ENCODE peak calls at places on chromosome X, in eight cellular contexts. Z is uterus, X is esophagus squamous epithelium, F is tibial nerve, R is thyroid gland, H is right lobe of liver, M is HCT116, G is gastrocnemius medialis. Q is an unnamed sample.

GRCh38 chrX:11423362-11423818 is 130.2 kb downstream of the AMELX start:
- DNase-seq in Z (no peak), X (no peak), F (no peak), R (no peak), H (no peak), M (no peak), G (no peak), Q (peak; percentile 17)

GRCh38 chrX:130539721-130540321 is 138.0 kb downstream of the RBMX2 start:
- DNase-seq in Z (peak; percentile 22), X (no peak), F (no peak), R (peak; percentile 39), H (peak; percentile 46), M (peak; percentile 27), G (no peak), Q (peak; percentile 35)

GRCh38 chrX:103626855-103627254 is 1.9 kb upstream of the TCEAL1 start:
- DNase-seq in Z (no peak), X (no peak), F (no peak), R (no peak), H (no peak), M (no peak), G (no peak), Q (no peak)

GRCh38 chrX:120790118-120790517 is 85.5 kb downstream of the CT47B1 start:
- DNase-seq in Z (peak; percentile 51), X (no peak), F (no peak), R (peak; percentile 10), H (no peak), M (peak; percentile 38), G (peak; percentile 2), Q (peak; percentile 45)

GRCh38 chrX:137998619-137999018 is 432.7 kb downstream of the ZIC3 start:
- DNase-seq in Z (no peak), X (no peak), F (no peak), R (no peak), H (no peak), M (no peak), G (no peak), Q (no peak)

GRCh38 chrX:151985955-151986354 is 11.5 kb upstream of the GABRE start:
- DNase-seq in Z (no peak), X (no peak), F (no peak), R (no peak), H (no peak), M (no peak), G (no peak), Q (peak; percentile 45)

GRCh38 chrX:108699368-108699767 is 37.0 kb downstream of the IRS4 start:
- DNase-seq in Z (no peak), X (no peak), F (no peak), R (no peak), H (no peak), M (peak; percentile 16), G (no peak), Q (no peak)

GRCh38 chrX:123450217-123450616 is 266.1 kb downstream of the GRIA3 start:
- DNase-seq in Z (no peak), X (no peak), F (no peak), R (no peak), H (no peak), M (no peak), G (no peak), Q (no peak)

GRCh38 chrX:15059488-15059887 is 186.3 kb downstream of the MOSPD2 start:
- DNase-seq in Z (no peak), X (no peak), F (no peak), R (no peak), H (no peak), M (no peak), G (no peak), Q (no peak)

GRCh38 chrX:149493567-149494562 is 11.2 kb downstream of the IDS start:
- DNase-seq in Z (no peak), X (no peak), F (no peak), R (peak; percentile 20), H (no peak), M (no peak), G (no peak), Q (no peak)

GRCh38 chrX:134585446-134585845 is 72.8 kb downstream of the PLAC1 start:
- DNase-seq in Z (no peak), X (no peak), F (no peak), R (no peak), H (no peak), M (no peak), G (no peak), Q (no peak)

GRCh38 chrX:122816288-122816687 is 367.8 kb upstream of the GRIA3 start:
- DNase-seq in Z (no peak), X (no peak), F (no peak), R (no peak), H (no peak), M (no peak), G (no peak), Q (peak; percentile 24)

GRCh38 chrX:140123446-140123845 is 158.1 kb upstream of the CXorf66 start:
- DNase-seq in Z (no peak), X (no peak), F (no peak), R (peak; percentile 37), H (no peak), M (no peak), G (no peak), Q (no peak)

GRCh38 chrX:113973706-113974105 is 610.2 kb upstream of the HTR2C start:
- DNase-seq in Z (no peak), X (no peak), F (no peak), R (no peak), H (no peak), M (no peak), G (no peak), Q (no peak)

GRCh38 chrX:121854614-121854911 is 807.2 kb downstream of the GLUD2 start:
- DNase-seq in Z (no peak), X (no peak), F (no peak), R (no peak), H (no peak), M (no peak), G (no peak), Q (no peak)

GRCh38 chrX:105758784-105759183 is 63.6 kb upstream of the NRK start:
- DNase-seq in Z (no peak), X (no peak), F (no peak), R (no peak), H (no peak), M (no peak), G (no peak), Q (no peak)

GRCh38 chrX:46034868-46035267 is 510.4 kb downstream of the ZNF674 start:
- DNase-seq in Z (no peak), X (no peak), F (no peak), R (no peak), H (no peak), M (no peak), G (no peak), Q (no peak)

GRCh38 chrX:153778151-153778551 is 2.7 kb upstream of the SRPK3 start:
- DNase-seq in Z (no peak), X (no peak), F (no peak), R (no peak), H (no peak), M (no peak), G (no peak), Q (no peak)

GRCh38 chrX:155333701-155334100 is 713 bp downstream of the CLIC2 start:
- DNase-seq in Z (no peak), X (no peak), F (no peak), R (no peak), H (no peak), M (no peak), G (no peak), Q (no peak)

GRCh38 chrX:155330992-155331391 is 3.4 kb downstream of the CLIC2 start:
- DNase-seq in Z (no peak), X (no peak), F (no peak), R (no peak), H (no peak), M (no peak), G (no peak), Q (no peak)

GRCh38 chrX:155329293-155329692 is 5.1 kb downstream of the CLIC2 start:
- DNase-seq in Z (no peak), X (no peak), F (no peak), R (no peak), H (no peak), M (no peak), G (no peak), Q (no peak)

GRCh38 chrX:155334486-155335316 is at the start of gene CLIC2:
- DNase-seq in Z (peak; percentile 54), X (no peak), F (peak; percentile 12), R (peak; percentile 67), H (no peak), M (no peak), G (no peak), Q (peak; percentile 33)
- H3K27ac ChIP-seq in Z (peak within 1 kb of the TSS; percentile 78), X (peak within 1 kb of the TSS; percentile 58), F (no peak within 1 kb of the TSS), R (peak within 1 kb of the TSS; percentile 81), H (no peak within 1 kb of the TSS), M (no peak within 1 kb of the TSS), G (peak within 1 kb of the TSS; percentile 60), Q (peak within 1 kb of the TSS; percentile 34)

GRCh38 chrX:133559909-133560308 is 144.6 kb upstream of the GPC4 start:
- DNase-seq in Z (no peak), X (no peak), F (no peak), R (no peak), H (no peak), M (no peak), G (no peak), Q (no peak)
- H3K4me1 ChIP-seq in Z (peaks cover 6% of the 10 kb centered on the region), X (no peaks in the 10 kb centered on the region), F (no peaks in the 10 kb centered on the region), R (no peaks in the 10 kb centered on the region), H (no peaks in the 10 kb centered on the region), M (no peaks in the 10 kb centered on the region), G (no peaks in the 10 kb centered on the region), Q (no peaks in the 10 kb centered on the region)

GRCh38 chrX:5054852-5055251 is 1173.8 kb downstream of the NLGN4X start:
- DNase-seq in Z (no peak), X (no peak), F (no peak), R (no peak), H (no peak), M (no peak), G (no peak), Q (no peak)

DNA sequence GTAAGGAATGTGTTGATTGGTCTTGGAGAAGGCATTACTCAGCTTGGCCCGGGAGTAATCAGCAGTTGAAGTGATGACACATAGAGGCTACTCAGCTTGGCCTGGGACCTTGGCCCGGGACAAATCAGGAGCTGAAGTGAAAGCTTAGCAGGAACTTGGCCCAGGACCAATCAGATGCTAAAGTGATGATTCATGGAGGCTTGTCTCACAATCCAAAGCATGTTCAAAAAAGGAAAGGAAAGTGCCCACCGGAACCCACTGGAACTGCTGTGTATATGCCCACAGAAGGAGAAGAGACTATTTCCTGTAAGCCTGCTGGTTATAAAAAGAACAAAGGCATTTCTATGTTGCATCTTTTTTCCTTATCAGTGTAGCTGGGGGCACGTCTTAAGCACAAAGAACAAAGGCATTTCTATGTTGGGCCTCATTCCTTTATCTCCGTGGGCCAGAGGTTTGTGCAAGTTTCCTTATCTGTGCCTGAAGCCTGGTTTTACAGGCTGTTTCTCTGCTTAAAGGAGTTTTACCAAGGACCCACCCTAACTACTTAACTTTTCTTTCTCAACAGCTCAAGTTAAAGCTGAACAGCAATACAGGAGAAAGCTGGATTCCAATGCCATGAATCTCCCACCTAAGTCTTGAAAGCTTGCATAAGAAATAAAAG is 1176.7 kb downstream of the NLGN4X start:
- DNase-seq in Z (peak; percentile 35), X (no peak), F (no peak), R (peak; percentile 2), H (peak; percentile 20), M (no peak), G (peak; percentile 2), Q (peak; percentile 91)
- TF ChIP-seq POLR2A in Z (no peak), X (no peak), F (no peak), R (no peak), H (no peak), M (no peak), G (no peak), Q (no peak)

DNA sequence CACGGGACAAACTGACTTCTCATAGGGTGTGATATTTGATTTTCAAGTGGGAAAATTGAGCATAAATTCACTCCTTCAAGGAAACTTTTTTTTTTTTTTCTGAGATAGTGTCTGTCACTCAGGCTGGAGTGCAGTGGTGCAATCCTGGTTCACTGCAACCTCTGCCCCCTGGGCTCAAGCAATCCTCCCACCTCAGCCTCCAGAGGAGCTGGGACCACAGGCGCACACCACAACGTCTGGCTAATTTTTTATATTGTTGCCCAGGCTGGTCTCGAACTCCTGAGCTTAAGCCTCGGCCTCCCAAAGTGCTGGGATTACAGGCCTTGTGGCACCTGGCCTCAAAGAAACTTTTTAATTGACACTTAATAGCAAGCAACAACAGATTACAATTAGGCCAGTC is 13.8 kb downstream of the CLDN34 start:
- DNase-seq in Z (no peak), X (no peak), F (no peak), R (no peak), H (no peak), M (no peak), G (no peak), Q (no peak)
- H3K27ac ChIP-seq in Z (no peak overlapping the region), X (no peak overlapping the region), F (no peak overlapping the region), R (no peak overlapping the region), H (no peak overlapping the region), M (no peak overlapping the region), G (no peak overlapping the region), Q (peak overlapping the region; percentile 15)

Q was measured in adrenal gland.